ENCODE peak calls at places on chromosomes 12 and 14, in four cellular contexts. B is A549, U is HepG2, Y is adrenal gland. T is an unnamed sample.

GRCh38 chr12:57803317-57803893 is 15.1 kb downstream of the AVIL start:
- DNase-seq in B (peak), Y (peak), U (peak), T (peak)

GRCh38 chr14:54815016-54815415 is 87.6 kb downstream of the GCH1 start:
- DNase-seq in B (no peak), U (no peak), Y (no peak), T (no peak)

GRCh38 chr12:121793501-121793835 is at the start of gene RHOF:
- DNase-seq in B (no peak), U (no peak), Y (peak), T (no peak)

GRCh38 chr14:100881211-100882025 is 22.1 kb downstream of the RTL1 start:
- DNase-seq in U (no peak), B (no peak), Y (no peak), T (no peak)

GRCh38 chr12:132245521-132246101 is 83.8 kb downstream of the GALNT9 start:
- DNase-seq in U (no peak), B (no peak), Y (no peak), T (no peak)

GRCh38 chr12:88325076-88325827 is 183.1 kb downstream of the TMTC3 start:
- DNase-seq in U (no peak), B (peak), Y (no peak), T (no peak)

GRCh38 chr14:90274808-90275454 is 18.6 kb downstream of the PSMC1 start:
- DNase-seq in B (no peak), U (no peak), Y (no peak), T (no peak)

GRCh38 chr14:84152452-84152851 is 1377.5 kb upstream of the FLRT2 start:
- DNase-seq in B (no peak), Y (no peak), U (no peak), T (no peak)

GRCh38 chr14:79248771-79249170 is 962.5 kb downstream of the DIO2 start:
- DNase-seq in Y (no peak), U (no peak), B (no peak), T (no peak)

GRCh38 chr12:109760031-109760929 is 46.7 kb downstream of the FAM222A start:
- DNase-seq in U (peak), B (no peak), Y (peak), T (no peak)

GRCh38 chr14:65226824-65227604 is 124.7 kb upstream of the MAX start:
- DNase-seq in B (peak), Y (no peak), U (peak), T (no peak)
- H3K27ac ChIP-seq in B (peak), Y (no peak), U (peak), T (peak)

DNA sequence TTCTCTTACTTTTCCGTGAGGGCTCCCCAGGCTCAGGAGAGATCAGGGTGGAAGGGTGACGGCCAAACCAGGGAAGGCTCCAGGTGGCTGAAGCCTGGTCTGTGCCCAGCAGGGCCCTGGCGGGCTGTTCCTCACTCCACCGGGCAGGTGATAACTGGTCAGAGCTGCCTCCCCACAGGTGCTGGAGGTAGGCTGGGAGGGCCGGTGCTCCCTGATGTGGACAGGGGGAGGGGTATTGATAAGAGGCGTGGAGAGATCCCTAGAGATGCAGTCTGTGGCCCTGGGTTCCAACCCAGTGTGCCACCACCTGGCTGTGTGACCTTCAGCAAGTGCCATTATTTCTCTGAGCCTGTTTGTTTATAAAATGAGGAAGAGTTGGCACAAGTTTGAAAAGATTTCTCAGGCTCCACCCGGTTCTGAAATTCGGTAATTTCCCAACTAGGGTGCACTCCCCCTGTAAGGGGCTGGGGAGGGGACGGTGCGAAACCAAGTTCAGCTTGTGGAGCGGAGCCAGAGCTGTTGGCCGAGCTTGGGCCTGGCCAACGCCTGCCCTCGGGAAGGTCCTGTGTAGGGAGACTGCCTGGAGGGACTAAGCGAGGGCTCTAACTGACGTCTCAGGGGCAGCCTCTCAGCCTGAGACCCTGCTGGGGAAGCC is 999 bp upstream of the NR4A1 start:
- DNase-seq in U (no peak), Y (peak), B (no peak), T (no peak)
- TF ChIP-seq POLR2A in U (no peak), Y (no peak), B (no peak), T (no peak)

DNA sequence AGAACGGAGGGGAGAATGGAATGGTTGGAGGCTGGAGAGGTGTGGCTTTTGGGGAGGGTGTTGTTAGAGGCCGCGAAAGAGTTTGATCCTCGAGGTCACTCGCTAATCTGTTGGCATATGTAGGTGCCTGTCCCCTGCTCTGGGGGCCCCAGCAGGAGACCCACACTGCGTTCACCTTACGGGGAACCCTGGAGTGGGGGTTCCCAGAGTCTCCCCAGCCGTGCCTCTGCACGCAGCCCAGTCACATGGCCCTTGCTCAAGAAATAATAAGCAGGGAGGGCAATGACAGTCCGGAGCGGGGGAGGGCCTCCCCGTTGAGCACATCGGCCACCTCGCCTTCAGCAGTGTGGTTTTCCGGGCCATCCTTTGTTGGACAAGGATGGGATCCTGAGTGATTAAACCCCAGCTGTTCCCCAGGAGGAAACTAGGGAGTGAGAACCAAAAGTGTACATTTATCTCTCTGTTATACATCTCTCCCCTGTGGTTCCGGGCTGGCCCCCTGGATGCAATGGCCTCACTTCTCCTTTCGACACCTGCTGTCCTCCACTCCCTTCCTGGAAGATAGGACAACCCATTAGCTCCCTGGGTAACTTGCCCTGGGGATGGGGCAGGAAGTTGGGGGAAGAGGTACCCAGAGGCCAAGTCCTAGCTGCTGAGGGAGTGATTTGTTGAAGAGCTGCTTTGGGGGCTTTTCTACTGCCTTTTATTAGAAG is 1.3 kb downstream of the PLEKHG3 start:
- DNase-seq in B (no peak), U (no peak), Y (no peak), T (peak)
- H3K4me3 ChIP-seq in B (peak), U (peak), Y (peak), T (peak)

DNA sequence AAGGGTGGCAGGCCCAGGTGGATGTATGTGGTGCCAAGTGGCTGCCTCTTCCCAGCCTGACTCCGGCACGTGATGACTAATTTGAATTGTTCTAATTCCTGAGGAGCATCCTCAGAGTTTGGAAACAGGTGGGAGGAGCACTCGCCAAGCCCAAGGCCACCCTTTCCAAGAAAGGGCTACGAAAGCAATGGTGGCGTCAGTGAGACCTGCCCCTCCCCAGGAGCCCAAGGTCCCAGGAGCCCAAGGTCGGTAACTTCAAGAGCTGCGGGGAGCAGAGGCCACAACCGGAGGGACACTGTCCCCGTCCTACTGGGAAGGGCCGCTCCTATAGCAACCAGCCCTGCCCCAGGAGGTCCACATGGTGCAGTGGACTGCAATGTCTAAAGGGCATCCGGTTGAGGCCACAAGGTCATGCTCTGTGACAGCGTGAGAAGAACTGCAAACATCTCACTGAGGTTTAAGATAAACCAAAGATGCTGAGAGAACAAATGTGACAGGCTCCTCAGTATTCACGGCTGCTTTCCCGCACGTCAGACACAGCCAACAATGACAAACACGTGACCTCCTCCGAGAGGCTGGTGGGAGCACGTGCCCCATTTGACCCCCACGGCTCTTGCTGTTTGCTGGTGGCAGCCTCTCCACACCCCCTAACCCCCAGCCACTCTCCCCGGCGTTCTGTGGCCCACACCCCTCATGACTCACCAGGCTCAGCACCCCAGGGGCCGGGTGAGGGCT is 79.6 kb downstream of the ITPK1 start:
- DNase-seq in Y (no peak), B (peak), U (peak), T (no peak)
- H3K27ac ChIP-seq in Y (no peak), B (peak), U (peak), T (peak)

GRCh38 chr14:69611264-69612013 is at the start of gene SUSD6:
- DNase-seq in B (peak), U (peak), Y (peak), T (peak)
- TF ChIP-seq POLR2A in B (peak), U (no peak), Y (peak), T (peak)

GRCh38 chr12:10722502-10722904 is 620 bp downstream of the YBX3 start:
- DNase-seq in Y (peak), B (no peak), U (peak), T (no peak)
- H3K4me3 ChIP-seq in Y (peak), B (peak), U (peak), T (peak)

GRCh38 chr12:116599285-116600122 is 40.3 kb downstream of the MAP1LC3B2 start:
- DNase-seq in U (peak), Y (peak), B (peak), T (peak)
- H3K27ac ChIP-seq in U (no peak), Y (no peak), B (peak), T (peak)

DNA sequence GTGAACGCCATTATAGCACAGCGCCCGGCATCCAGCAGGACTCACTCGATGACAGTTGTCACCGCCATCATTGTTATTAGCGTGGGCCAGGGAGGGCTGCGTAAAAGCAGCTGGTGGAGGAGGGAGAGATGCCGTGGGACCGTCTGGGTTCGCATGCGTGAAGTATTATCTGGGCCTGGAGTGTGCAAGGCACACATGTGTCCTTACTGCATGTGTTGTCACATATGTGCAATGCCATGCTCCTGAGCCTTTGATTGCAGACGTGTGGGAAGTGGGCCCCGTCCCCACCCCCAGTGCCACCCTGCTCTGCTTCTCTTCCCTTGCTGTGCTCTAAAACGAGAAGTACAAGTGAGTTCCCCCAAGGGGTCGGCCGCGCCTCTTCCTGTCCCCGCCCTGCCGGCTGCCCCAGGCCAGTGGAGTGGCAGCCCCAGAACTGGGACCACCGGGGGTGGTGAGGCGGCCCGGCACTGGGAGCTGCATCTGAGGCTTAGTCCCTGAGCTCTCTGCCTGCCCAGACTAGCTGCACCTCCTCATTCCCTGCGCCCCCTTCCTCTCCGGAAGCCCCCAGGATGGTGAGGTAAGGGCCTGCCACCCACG is at the start of gene PTPN6:
- DNase-seq in B (no peak), U (no peak), Y (no peak), T (no peak)
- TF ChIP-seq POLR2A in B (no peak), U (no peak), Y (peak), T (no peak)

DNA sequence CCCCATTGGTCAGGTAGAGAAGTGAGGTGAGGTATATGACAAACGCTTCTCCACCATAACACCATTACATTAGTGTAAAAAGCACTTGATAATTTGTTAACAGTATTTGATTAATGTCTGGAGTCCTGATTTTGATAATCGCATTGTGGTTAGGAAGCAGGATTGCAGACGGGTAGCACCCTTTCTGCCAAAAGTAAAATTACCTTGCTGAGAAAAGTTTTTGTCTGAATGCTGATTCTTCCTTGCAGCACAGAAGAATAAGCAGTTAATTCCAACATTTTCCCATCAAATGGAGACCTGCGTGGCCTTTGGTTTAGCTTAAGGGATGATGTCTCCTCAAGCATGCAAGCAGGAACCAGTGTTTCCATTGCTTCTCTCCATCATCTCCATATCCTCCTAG is 1090.2 kb upstream of the TMEM132C start:
- DNase-seq in Y (no peak), U (no peak), B (no peak), T (no peak)
- H3K4me3 ChIP-seq in Y (no peak), U (no peak), B (no peak), T (no peak)

T was measured in tibial nerve.